ENCODE peak calls at places on chromosome 4, in ten cellular contexts. X is EL; F is transverse colon; D is GM12891; O is A172; Z is activated CD4-positive, alpha-beta T cell treated with anti-CD3 and anti-CD28 coated beads for 24 hours; G is HFFc6; H is cardiac muscle cell; K is SW480; J is activated CD4-positive, CD25-positive, alpha-beta regulatory T cell treated with anti-CD3 and anti-CD28 coated beads, Interleukin-2, amount 50 U/mL, for 72 hours. V is an unnamed sample.

GRCh38 chr4:2848449-2848848 is 4.8 kb downstream of the ADD1 start:
- DNase-seq in X (no peak), F (no peak), D (no peak), O (no peak), Z (no peak), G (no peak), H (no peak), K (no peak), J (no peak), V (no peak)

GRCh38 chr4:100168521-100168920 is 21.7 kb downstream of the DDIT4L start:
- DNase-seq in X (peak; percentile 19), F (no peak), D (no peak), O (no peak), Z (no peak), G (peak; percentile 55), H (no peak), K (no peak), J (no peak), V (no peak)

GRCh38 chr4:75248770-75249467 is 265.3 kb downstream of the RCHY1 start:
- DNase-seq in X (no peak), F (no peak), D (no peak), O (peak; percentile 38), Z (no peak), G (no peak), H (no peak), K (peak; percentile 6), J (no peak), V (no peak)

GRCh38 chr4:10461091-10461849 is 4.0 kb upstream of the ZNF518B start:
- DNase-seq in X (peak; percentile 63), F (peak; percentile 57), D (peak; percentile 86), O (no peak), Z (peak; percentile 62), G (no peak), H (peak; percentile 85), K (no peak), J (peak; percentile 84), V (no peak)

GRCh38 chr4:84529169-84529751 is 30.2 kb upstream of the NKX6-1 start:
- DNase-seq in X (peak; percentile 18), F (no peak), D (no peak), O (peak; percentile 19), Z (no peak), G (peak; percentile 9), H (peak; percentile 57), K (peak; percentile 15), J (no peak), V (no peak)

GRCh38 chr4:98284640-98285046 is 23.5 kb downstream of the RAP1GDS1 start:
- DNase-seq in X (peak; percentile 27), F (no peak), D (no peak), O (peak; percentile 13), Z (no peak), G (no peak), H (peak; percentile 26), K (no peak), J (no peak), V (no peak)

GRCh38 chr4:70678383-70678999 is 9.8 kb upstream of the UTP3 start:
- DNase-seq in X (no peak), F (no peak), D (no peak), O (no peak), Z (no peak), G (no peak), H (no peak), K (peak; percentile 66), J (no peak), V (no peak)

GRCh38 chr4:26281876-26282275 is 38.9 kb upstream of the RBPJ start:
- DNase-seq in X (peak; percentile 28), F (no peak), D (no peak), O (no peak), Z (no peak), G (no peak), H (no peak), K (no peak), J (no peak), V (no peak)

GRCh38 chr4:173990126-173990878 is 293.2 kb downstream of the FBXO8 start:
- DNase-seq in X (peak; percentile 7), F (no peak), D (no peak), O (peak; percentile 33), Z (no peak), G (peak; percentile 16), H (peak; percentile 72), K (peak; percentile 15), J (no peak), V (no peak)

GRCh38 chr4:147938481-147938880 is 206.6 kb downstream of the ARHGAP10 start:
- DNase-seq in X (no peak), F (no peak), D (no peak), O (no peak), Z (no peak), G (no peak), H (no peak), K (no peak), J (no peak), V (no peak)

GRCh38 chr4:6942238-6942800 is 32.7 kb downstream of the TBC1D14 start:
- DNase-seq in X (peak; percentile 91), F (no peak), D (no peak), O (peak; percentile 87), Z (no peak), G (peak; percentile 96), H (no peak), K (peak; percentile 79), J (no peak), V (peak; percentile 94)

GRCh38 chr4:23033796-23034195 is 341.1 kb downstream of the GBA3 start:
- DNase-seq in X (peak; percentile 23), F (no peak), D (no peak), O (peak; percentile 45), Z (no peak), G (no peak), H (peak; percentile 8), K (no peak), J (no peak), V (peak; percentile 41)

GRCh38 chr4:150784305-150784704 is 202.4 kb downstream of the MAB21L2 start:
- DNase-seq in X (no peak), F (no peak), D (no peak), O (no peak), Z (no peak), G (no peak), H (no peak), K (no peak), J (no peak), V (no peak)

GRCh38 chr4:126238010-126238409 is 923.3 kb downstream of the FAT4 start:
- DNase-seq in X (no peak), F (no peak), D (no peak), O (no peak), Z (no peak), G (no peak), H (peak; percentile 12), K (no peak), J (no peak), V (no peak)

GRCh38 chr4:146927710-146928109 is 18.0 kb downstream of the TTC29 start:
- DNase-seq in X (no peak), F (no peak), D (no peak), O (no peak), Z (no peak), G (no peak), H (no peak), K (no peak), J (no peak), V (no peak)

GRCh38 chr4:39362827-39363226 is 3.3 kb downstream of the RFC1 start:
- DNase-seq in X (peak; percentile 28), F (no peak), D (no peak), O (no peak), Z (no peak), G (no peak), H (no peak), K (no peak), J (no peak), V (no peak)

GRCh38 chr4:86302242-86302641 is 57.6 kb downstream of the MAPK10 start:
- DNase-seq in X (no peak), F (peak; percentile 16), D (no peak), O (no peak), Z (no peak), G (no peak), H (no peak), K (no peak), J (no peak), V (no peak)

GRCh38 chr4:113620032-113620431 is 141.5 kb downstream of the CAMK2D start:
- DNase-seq in X (no peak), F (no peak), D (no peak), O (no peak), Z (no peak), G (no peak), H (no peak), K (no peak), J (no peak), V (no peak)

GRCh38 chr4:7347981-7348380 is 86.7 kb downstream of the PSAPL1 start:
- DNase-seq in X (peak; percentile 79), F (no peak), D (no peak), O (peak; percentile 70), Z (no peak), G (peak; percentile 23), H (no peak), K (no peak), J (no peak), V (no peak)

GRCh38 chr4:8200302-8200975 is 1.3 kb downstream of the SH3TC1 start:
- DNase-seq in X (peak; percentile 18), F (peak; percentile 50), D (no peak), O (no peak), Z (no peak), G (no peak), H (no peak), K (peak; percentile 64), J (peak; percentile 41), V (no peak)

GRCh38 chr4:113776016-113776415 is 14.5 kb upstream of the CAMK2D start:
- DNase-seq in X (no peak), F (no peak), D (no peak), O (no peak), Z (no peak), G (no peak), H (no peak), K (no peak), J (no peak), V (no peak)

GRCh38 chr4:101306225-101306624 is 41.1 kb downstream of the PPP3CA start:
- DNase-seq in X (no peak), F (no peak), D (no peak), O (no peak), Z (no peak), G (no peak), H (peak; percentile 13), K (peak; percentile 28), J (no peak), V (no peak)

GRCh38 chr4:8819019-8819418 is 52.6 kb downstream of the HMX1 start:
- DNase-seq in X (no peak), F (no peak), D (no peak), O (no peak), Z (no peak), G (no peak), H (no peak), K (no peak), J (no peak), V (no peak)

GRCh38 chr4:6760865-6761264 is 21.7 kb upstream of the KIAA0232 start:
- DNase-seq in X (no peak), F (peak; percentile 0), D (no peak), O (no peak), Z (no peak), G (no peak), H (no peak), K (no peak), J (no peak), V (no peak)

GRCh38 chr4:59904331-59904730 is 1295.8 kb upstream of the ADGRL3 start:
- DNase-seq in X (no peak), F (no peak), D (no peak), O (no peak), Z (no peak), G (no peak), H (no peak), K (no peak), J (no peak), V (no peak)

GRCh38 chr4:164718817-164719216 is 35.1 kb upstream of the SMIM31 start:
- DNase-seq in X (no peak), F (no peak), D (no peak), O (no peak), Z (no peak), G (no peak), H (no peak), K (no peak), J (no peak), V (no peak)

GRCh38 chr4:41077628-41078027 is 136.7 kb downstream of the APBB2 start:
- DNase-seq in X (no peak), F (no peak), D (no peak), O (no peak), Z (no peak), G (no peak), H (no peak), K (no peak), J (no peak), V (no peak)

GRCh38 chr4:181646864-181647263 is 596.3 kb upstream of the TENM3 start:
- DNase-seq in X (peak; percentile 73), F (no peak), D (no peak), O (no peak), Z (no peak), G (peak; percentile 38), H (no peak), K (no peak), J (no peak), V (no peak)